ENCODE peak calls at places on chromosomes 4 and X, in five cellular contexts. F, J, M, A and W are unnamed samples.

GRCh38 chr4:128855656-128856055 is 46.2 kb downstream of the JADE1 start:
- DNase-seq in F (no peak), J (no peak), M (no peak), A (no peak), W (no peak)

GRCh38 chr4:188399834-188400233 is 260.6 kb downstream of the TRIML1 start:
- DNase-seq in F (no peak), J (no peak), M (no peak), A (no peak), W (no peak)

GRCh38 chrX:141945415-141945814 is 41.7 kb downstream of the MAGEC1 start:
- DNase-seq in F (no peak), J (no peak), M (no peak), A (no peak), W (no peak)

GRCh38 chrX:149151805-149152757 is 353.0 kb downstream of the IDS start:
- DNase-seq in F (no peak), J (no peak), M (no peak), A (peak; percentile 39), W (no peak)

GRCh38 chrX:47558436-47558835 is 2.6 kb upstream of the ARAF start:
- DNase-seq in F (no peak), J (no peak), M (no peak), A (no peak), W (no peak)

GRCh38 chr4:67886281-67886680 is 2.5 kb upstream of the TMPRSS11D start:
- DNase-seq in F (no peak), J (no peak), M (no peak), A (peak; percentile 71), W (no peak)

GRCh38 chrX:152038798-152039197 is 64.3 kb upstream of the GABRE start:
- DNase-seq in F (peak; percentile 13), J (no peak), M (no peak), A (no peak), W (no peak)

GRCh38 chr4:182922551-182923284 is 5.5 kb upstream of the DCTD start:
- DNase-seq in F (no peak), J (no peak), M (peak; percentile 29), A (peak; percentile 70), W (no peak)

GRCh38 chr4:27463816-27464215 is 603.2 kb downstream of the STIM2 start:
- DNase-seq in F (peak; percentile 16), J (no peak), M (no peak), A (peak; percentile 44), W (no peak)

GRCh38 chrX:10111364-10112148 is 45.2 kb upstream of the CLCN4 start:
- DNase-seq in F (no peak), J (peak; percentile 57), M (no peak), A (peak; percentile 64), W (no peak)

GRCh38 chrX:9842541-9842940 is 56.3 kb downstream of the SHROOM2 start:
- DNase-seq in F (peak; percentile 2), J (no peak), M (no peak), A (no peak), W (no peak)

GRCh38 chr4:1684756-1685603 is 867 bp upstream of the FAM53A start:
- DNase-seq in F (no peak), J (no peak), M (no peak), A (no peak), W (no peak)

GRCh38 chr4:130349745-130350144 is 1253.8 kb downstream of the C4orf33 start:
- DNase-seq in F (no peak), J (no peak), M (no peak), A (no peak), W (no peak)

GRCh38 chrX:66915893-66916292 is 277.0 kb upstream of the EDA2R start:
- DNase-seq in F (no peak), J (no peak), M (no peak), A (no peak), W (no peak)

GRCh38 chrX:50697691-50698090 is 116.3 kb downstream of the SHROOM4 start:
- DNase-seq in F (peak; percentile 15), J (no peak), M (no peak), A (peak; percentile 84), W (no peak)

GRCh38 chr4:77695769-77696168 is 90.1 kb downstream of the CXCL13 start:
- DNase-seq in F (peak; percentile 53), J (no peak), M (no peak), A (peak; percentile 97), W (no peak)

GRCh38 chr4:40858946-40859345 is 109.2 kb downstream of the NSUN7 start:
- DNase-seq in F (no peak), J (no peak), M (no peak), A (no peak), W (no peak)

GRCh38 chrX:120499301-120500097 is 30.4 kb upstream of the LAMP2 start:
- DNase-seq in F (no peak), J (peak; percentile 25), M (no peak), A (peak; percentile 32), W (no peak)

GRCh38 chrX:107700317-107700774 is 72.0 kb downstream of the PRPS1 start:
- DNase-seq in F (no peak), J (no peak), M (no peak), A (peak; percentile 93), W (no peak)

GRCh38 chr4:18051281-18051680 is 29.7 kb upstream of the LCORL start:
- DNase-seq in F (no peak), J (no peak), M (no peak), A (no peak), W (no peak)

GRCh38 chr4:5718411-5718810 is 7.4 kb downstream of the EVC start:
- DNase-seq in F (no peak), J (no peak), M (no peak), A (peak; percentile 16), W (no peak)

GRCh38 chr4:911221-911751 is 20.8 kb downstream of the GAK start:
- DNase-seq in F (no peak), J (peak; percentile 8), M (no peak), A (no peak), W (no peak)

GRCh38 chr4:149638073-149638472 is 177.6 kb downstream of the IQCM start:
- DNase-seq in F (no peak), J (no peak), M (no peak), A (peak; percentile 64), W (no peak)

GRCh38 chr4:119647558-119647957 is 19.0 kb upstream of the PDE5A start:
- DNase-seq in F (no peak), J (no peak), M (no peak), A (peak; percentile 83), W (no peak)